ENCODE peak calls at places on chromosomes 11 and 22, in four cellular contexts. K is A549, M is heart right ventricle, P is EL. Z is an unnamed sample.

GRCh38 chr22:24128024-24128423 is 53.3 kb upstream of the SUSD2 start:
- DNase-seq in K (no peak), M (no peak), P (peak), Z (no peak)

GRCh38 chr11:65471410-65471762 is 27.5 kb upstream of the MALAT1 start:
- DNase-seq in K (peak), M (peak), P (peak), Z (peak)

GRCh38 chr22:19848298-19849224 is 6.1 kb downstream of the GNB1L start:
- DNase-seq in K (peak), M (no peak), P (peak), Z (no peak)

GRCh38 chr11:83241291-83241946 is 44.7 kb downstream of the CCDC90B start:
- DNase-seq in K (peak), M (no peak), P (peak), Z (no peak)

GRCh38 chr11:12251651-12252560 is 125.5 kb upstream of the PARVA start:
- DNase-seq in K (no peak), M (no peak), P (no peak), Z (no peak)

GRCh38 chr11:1396375-1396841 is 6.7 kb downstream of the BRSK2 start:
- DNase-seq in K (no peak), M (peak), P (no peak), Z (no peak)

GRCh38 chr11:119445356-119445755 is 22.4 kb upstream of the THY1 start:
- DNase-seq in K (no peak), M (no peak), P (no peak), Z (no peak)

GRCh38 chr11:124297921-124298320 is 15.8 kb downstream of the OR8D1 start:
- DNase-seq in K (no peak), M (no peak), P (peak), Z (no peak)

GRCh38 chr11:118841469-118842222 is 42.0 kb upstream of the CXCR5 start:
- DNase-seq in K (no peak), M (no peak), P (no peak), Z (no peak)

GRCh38 chr11:20158597-20159257 is 1.5 kb downstream of the DBX1 start:
- DNase-seq in K (no peak), M (peak), P (peak), Z (peak)

GRCh38 chr11:74465291-74465708 is 2.0 kb downstream of the KCNE3 start:
- DNase-seq in K (no peak), M (no peak), P (no peak), Z (no peak)

GRCh38 chr11:130827697-130828377 is 88.4 kb downstream of the SNX19 start:
- DNase-seq in K (peak), M (peak), P (peak), Z (peak)

GRCh38 chr11:74446445-74446844 is 20.9 kb downstream of the KCNE3 start:
- DNase-seq in K (no peak), M (no peak), P (no peak), Z (no peak)

GRCh38 chr22:36423461-36424404 is 36.0 kb upstream of the MYH9 start:
- DNase-seq in K (no peak), M (no peak), P (no peak), Z (no peak)

GRCh38 chr11:122342089-122342749 is 226.2 kb upstream of the BLID start:
- DNase-seq in K (no peak), M (no peak), P (no peak), Z (no peak)

GRCh38 chr11:119316729-119317591 is at the start of gene MCAM:
- DNase-seq in K (no peak), M (peak), P (peak), Z (peak)

GRCh38 chr22:49657275-49657973 is 170.2 kb downstream of the BRD1 start:
- DNase-seq in K (no peak), M (peak), P (no peak), Z (peak)